ENCODE peak calls at places on chromosomes 16 and 17, in four cellular contexts. One of them, this sample, is unnamed.
A peak's percentile ranks its signal among the peaks of the same experiment; 100 is the strongest.

GRCh38 chr17:43006639-43007551 is at the start of gene IFI35:
- DNase-seq in GM03348: peak; percentile 88
- DNase-seq in myocyte: peak; percentile 78
- DNase-seq in activated T-cell treated with anti-CD3 and anti-CD28 coated beads, Interleukin-2, amount 50 U/mL, for 72 hours: peak; percentile 89
- DNase-seq in this sample: peak; percentile 89

GRCh38 chr17:82823004-82823403 is 16.8 kb downstream of the ZNF750 start:
- DNase-seq in GM03348: no peak
- DNase-seq in myocyte: no peak
- DNase-seq in activated T-cell treated with anti-CD3 and anti-CD28 coated beads, Interleukin-2, amount 50 U/mL, for 72 hours: no peak
- DNase-seq in this sample: no peak

GRCh38 chr16:5438591-5438990 is 341.0 kb upstream of the EEF2KMT start:
- DNase-seq in GM03348: no peak
- DNase-seq in myocyte: no peak
- DNase-seq in activated T-cell treated with anti-CD3 and anti-CD28 coated beads, Interleukin-2, amount 50 U/mL, for 72 hours: no peak
- DNase-seq in this sample: no peak

GRCh38 chr16:89442990-89443726 is 47.2 kb downstream of the ANKRD11 start:
- DNase-seq in GM03348: peak; percentile 44
- DNase-seq in myocyte: peak; percentile 48
- DNase-seq in activated T-cell treated with anti-CD3 and anti-CD28 coated beads, Interleukin-2, amount 50 U/mL, for 72 hours: no peak
- DNase-seq in this sample: no peak

GRCh38 chr17:45405250-45406086 is 27.2 kb downstream of the ARHGAP27 start:
- DNase-seq in GM03348: no peak
- DNase-seq in myocyte: no peak
- DNase-seq in activated T-cell treated with anti-CD3 and anti-CD28 coated beads, Interleukin-2, amount 50 U/mL, for 72 hours: no peak
- DNase-seq in this sample: no peak

GRCh38 chr16:50591800-50592771 is 43.9 kb downstream of the NKD1 start:
- DNase-seq in GM03348: no peak
- DNase-seq in myocyte: no peak
- DNase-seq in activated T-cell treated with anti-CD3 and anti-CD28 coated beads, Interleukin-2, amount 50 U/mL, for 72 hours: no peak
- DNase-seq in this sample: no peak

GRCh38 chr16:8887438-8887765 is 5.3 kb downstream of the LITAFD start:
- DNase-seq in GM03348: no peak
- DNase-seq in myocyte: no peak
- DNase-seq in activated T-cell treated with anti-CD3 and anti-CD28 coated beads, Interleukin-2, amount 50 U/mL, for 72 hours: no peak
- DNase-seq in this sample: no peak

GRCh38 chr16:19885456-19886060 is 910 bp upstream of the GPRC5B start:
- DNase-seq in GM03348: no peak
- DNase-seq in myocyte: no peak
- DNase-seq in activated T-cell treated with anti-CD3 and anti-CD28 coated beads, Interleukin-2, amount 50 U/mL, for 72 hours: peak; percentile 9
- DNase-seq in this sample: no peak

GRCh38 chr16:53183442-53183841 is 128.7 kb downstream of the CHD9 start:
- DNase-seq in GM03348: no peak
- DNase-seq in myocyte: no peak
- DNase-seq in activated T-cell treated with anti-CD3 and anti-CD28 coated beads, Interleukin-2, amount 50 U/mL, for 72 hours: no peak
- DNase-seq in this sample: no peak

GRCh38 chr16:75096730-75097129 is 19.9 kb downstream of the LDHD start:
- DNase-seq in GM03348: peak; percentile 29
- DNase-seq in myocyte: no peak
- DNase-seq in activated T-cell treated with anti-CD3 and anti-CD28 coated beads, Interleukin-2, amount 50 U/mL, for 72 hours: no peak
- DNase-seq in this sample: no peak

GRCh38 chr16:85473326-85473725 is 139.8 kb upstream of the GSE1 start:
- DNase-seq in GM03348: no peak
- DNase-seq in myocyte: no peak
- DNase-seq in activated T-cell treated with anti-CD3 and anti-CD28 coated beads, Interleukin-2, amount 50 U/mL, for 72 hours: no peak
- DNase-seq in this sample: no peak

GRCh38 chr16:66389256-66390175 is 23.0 kb downstream of the CDH5 start:
- DNase-seq in GM03348: no peak
- DNase-seq in myocyte: no peak
- DNase-seq in activated T-cell treated with anti-CD3 and anti-CD28 coated beads, Interleukin-2, amount 50 U/mL, for 72 hours: no peak
- DNase-seq in this sample: no peak

GRCh38 chr17:1498869-1499268 is 6.4 kb upstream of the MYO1C start:
- DNase-seq in GM03348: no peak
- DNase-seq in myocyte: peak; percentile 78
- DNase-seq in activated T-cell treated with anti-CD3 and anti-CD28 coated beads, Interleukin-2, amount 50 U/mL, for 72 hours: no peak
- DNase-seq in this sample: no peak

GRCh38 chr17:11492511-11492910 is 105.8 kb upstream of the DNAH9 start:
- DNase-seq in GM03348: no peak
- DNase-seq in myocyte: no peak
- DNase-seq in activated T-cell treated with anti-CD3 and anti-CD28 coated beads, Interleukin-2, amount 50 U/mL, for 72 hours: no peak
- DNase-seq in this sample: no peak

GRCh38 chr16:19348578-19349315 is 63.2 kb downstream of the CLEC19A start:
- DNase-seq in GM03348: no peak
- DNase-seq in myocyte: no peak
- DNase-seq in activated T-cell treated with anti-CD3 and anti-CD28 coated beads, Interleukin-2, amount 50 U/mL, for 72 hours: no peak
- DNase-seq in this sample: no peak

GRCh38 chr17:46053911-46054534 is 55.0 kb downstream of the STH start:
- DNase-seq in GM03348: no peak
- DNase-seq in myocyte: peak; percentile 50
- DNase-seq in activated T-cell treated with anti-CD3 and anti-CD28 coated beads, Interleukin-2, amount 50 U/mL, for 72 hours: no peak
- DNase-seq in this sample: no peak

GRCh38 chr16:31184888-31185287 is 4.9 kb downstream of the FUS start:
- DNase-seq in GM03348: no peak
- DNase-seq in myocyte: no peak
- DNase-seq in activated T-cell treated with anti-CD3 and anti-CD28 coated beads, Interleukin-2, amount 50 U/mL, for 72 hours: no peak
- DNase-seq in this sample: no peak